ENCODE peak calls at places on chromosomes 5 and 9, in ten cellular contexts. G is NCI-H2029; Z is stimulated activated CD4-positive, alpha-beta T cell treated with anti-CD3 and anti-CD28 coated beads, Interleukin-1b, Interleukin-23, amount 100 ng/mL, for 48 hours; F is left lung; K is fibroblast of mammary gland; H is GM06990; R is CD4-positive, alpha-beta T cell; S is B cell; L is left colon; W is endothelial cell. O is an unnamed sample.

GRCh38 chr9:8822667-8823025 is 1023.1 kb upstream of the DMAC1 start:
- DNase-seq in G (no peak), Z (no peak), F (no peak), K (no peak), H (no peak), R (no peak), S (no peak), L (no peak), W (no peak), O (no peak)

GRCh38 chr5:178788381-178789085 is 58.1 kb upstream of the ZNF354A start:
- DNase-seq in G (no peak), Z (no peak), F (no peak), K (no peak), H (no peak), R (no peak), S (no peak), L (no peak), W (no peak), O (no peak)

GRCh38 chr5:176697267-176697928 is 50.1 kb downstream of the TSPAN17 start:
- DNase-seq in G (no peak), Z (no peak), F (no peak), K (no peak), H (no peak), R (no peak), S (no peak), L (no peak), W (no peak), O (no peak)

GRCh38 chr5:2579126-2579525 is 172.4 kb downstream of the IRX2 start:
- DNase-seq in G (peak), Z (no peak), F (no peak), K (no peak), H (no peak), R (no peak), S (no peak), L (no peak), W (no peak), O (no peak)

GRCh38 chr9:35044071-35044470 is 28.4 kb downstream of the VCP start:
- DNase-seq in G (no peak), Z (no peak), F (no peak), K (no peak), H (no peak), R (no peak), S (no peak), L (no peak), W (no peak), O (no peak)

GRCh38 chr5:96756985-96757384 is 50.8 kb downstream of the ERAP1 start:
- DNase-seq in G (no peak), Z (no peak), F (no peak), K (peak), H (no peak), R (no peak), S (no peak), L (no peak), W (no peak), O (no peak)

GRCh38 chr9:127170652-127171051 is 48.2 kb upstream of the ANGPTL2 start:
- DNase-seq in G (no peak), Z (no peak), F (no peak), K (no peak), H (no peak), R (no peak), S (no peak), L (no peak), W (no peak), O (no peak)

GRCh38 chr5:76197726-76198125 is 114.5 kb downstream of the SV2C start:
- DNase-seq in G (no peak), Z (no peak), F (no peak), K (no peak), H (no peak), R (no peak), S (no peak), L (no peak), W (no peak), O (no peak)

GRCh38 chr9:6655036-6655435 is 9.5 kb upstream of the GLDC start:
- DNase-seq in G (no peak), Z (no peak), F (no peak), K (no peak), H (peak), R (no peak), S (no peak), L (no peak), W (no peak), O (no peak)

GRCh38 chr9:91727316-91727861 is 222.6 kb downstream of the ROR2 start:
- DNase-seq in G (peak), Z (peak), F (no peak), K (peak), H (no peak), R (no peak), S (peak), L (no peak), W (peak), O (peak)

GRCh38 chr5:150658121-150658520 is 2.9 kb upstream of the MYOZ3 start:
- DNase-seq in G (no peak), Z (no peak), F (no peak), K (no peak), H (no peak), R (no peak), S (no peak), L (no peak), W (no peak), O (no peak)

GRCh38 chr9:124285903-124286291 is 28.1 kb downstream of the NEK6 start:
- DNase-seq in G (no peak), Z (peak), F (peak), K (peak), H (peak), R (no peak), S (peak), L (peak), W (no peak), O (peak)

O was measured in fibroblast of the aortic adventitia.